ENCODE peak calls at places on chromosomes 5 and 9, in eight cellular contexts. One of them, this sample, is unnamed.

GRCh38 chr5:169158764-169159163 is 142.2 kb downstream of the SLIT3 start:
- DNase-seq in heart left ventricle: no peak
- DNase-seq in fibroblast of lung: no peak
- DNase-seq in right lobe of liver: no peak
- DNase-seq in AG04450: no peak
- DNase-seq in tibial nerve: no peak
- DNase-seq in kidney: no peak
- DNase-seq in Peyer's patch: no peak
- DNase-seq in this sample: no peak

GRCh38 chr5:56910123-56910951 is 941 bp downstream of the SETD9 start:
- DNase-seq in heart left ventricle: no peak
- DNase-seq in fibroblast of lung: peak; percentile 45
- DNase-seq in right lobe of liver: peak; percentile 59
- DNase-seq in AG04450: peak; percentile 34
- DNase-seq in tibial nerve: no peak
- DNase-seq in kidney: peak; percentile 82
- DNase-seq in Peyer's patch: peak; percentile 70
- DNase-seq in this sample: no peak

GRCh38 chr5:24633705-24634325 is 11.0 kb downstream of the CDH10 start:
- DNase-seq in heart left ventricle: no peak
- DNase-seq in fibroblast of lung: peak; percentile 26
- DNase-seq in right lobe of liver: no peak
- DNase-seq in AG04450: no peak
- DNase-seq in tibial nerve: no peak
- DNase-seq in kidney: no peak
- DNase-seq in Peyer's patch: no peak
- DNase-seq in this sample: no peak

GRCh38 chr5:76610196-76610595 is 13.0 kb downstream of the F2RL2 start:
- DNase-seq in heart left ventricle: no peak
- DNase-seq in fibroblast of lung: peak; percentile 36
- DNase-seq in right lobe of liver: no peak
- DNase-seq in AG04450: no peak
- DNase-seq in tibial nerve: no peak
- DNase-seq in kidney: no peak
- DNase-seq in Peyer's patch: no peak
- DNase-seq in this sample: no peak

GRCh38 chr5:132001647-132002561 is 9.6 kb downstream of the ACSL6 start:
- DNase-seq in heart left ventricle: no peak
- DNase-seq in fibroblast of lung: peak; percentile 51
- DNase-seq in right lobe of liver: no peak
- DNase-seq in AG04450: no peak
- DNase-seq in tibial nerve: no peak
- DNase-seq in kidney: peak; percentile 29
- DNase-seq in Peyer's patch: no peak
- DNase-seq in this sample: no peak

GRCh38 chr9:89022902-89023301 is 31.6 kb downstream of the S1PR3 start:
- DNase-seq in heart left ventricle: peak; percentile 40
- DNase-seq in fibroblast of lung: peak; percentile 79
- DNase-seq in right lobe of liver: no peak
- DNase-seq in AG04450: no peak
- DNase-seq in tibial nerve: no peak
- DNase-seq in kidney: peak; percentile 91
- DNase-seq in Peyer's patch: no peak
- DNase-seq in this sample: no peak

GRCh38 chr9:105881654-105882349 is 187.5 kb downstream of the TMEM38B start:
- DNase-seq in heart left ventricle: no peak
- DNase-seq in fibroblast of lung: peak; percentile 34
- DNase-seq in right lobe of liver: no peak
- DNase-seq in AG04450: peak; percentile 10
- DNase-seq in tibial nerve: peak; percentile 53
- DNase-seq in kidney: no peak
- DNase-seq in Peyer's patch: peak; percentile 84
- DNase-seq in this sample: no peak

GRCh38 chr5:29089591-29090141 is 2051.3 kb upstream of the CDH9 start:
- DNase-seq in heart left ventricle: no peak
- DNase-seq in fibroblast of lung: no peak
- DNase-seq in right lobe of liver: no peak
- DNase-seq in AG04450: no peak
- DNase-seq in tibial nerve: no peak
- DNase-seq in kidney: no peak
- DNase-seq in Peyer's patch: no peak
- DNase-seq in this sample: no peak

GRCh38 chr9:91963711-91964240 is 13.7 kb upstream of the ROR2 start:
- DNase-seq in heart left ventricle: no peak
- DNase-seq in fibroblast of lung: no peak
- DNase-seq in right lobe of liver: no peak
- DNase-seq in AG04450: no peak
- DNase-seq in tibial nerve: no peak
- DNase-seq in kidney: no peak
- DNase-seq in Peyer's patch: no peak
- DNase-seq in this sample: no peak

GRCh38 chr5:150587016-150587415 is 53.4 kb upstream of the SYNPO start:
- DNase-seq in heart left ventricle: no peak
- DNase-seq in fibroblast of lung: no peak
- DNase-seq in right lobe of liver: no peak
- DNase-seq in AG04450: no peak
- DNase-seq in tibial nerve: no peak
- DNase-seq in kidney: no peak
- DNase-seq in Peyer's patch: no peak
- DNase-seq in this sample: no peak

GRCh38 chr9:114386886-114387677 is 700 bp downstream of the AKNA start:
- DNase-seq in heart left ventricle: peak; percentile 40
- DNase-seq in fibroblast of lung: peak; percentile 12
- DNase-seq in right lobe of liver: peak; percentile 73
- DNase-seq in AG04450: no peak
- DNase-seq in tibial nerve: no peak
- DNase-seq in kidney: peak; percentile 84
- DNase-seq in Peyer's patch: peak; percentile 82
- DNase-seq in this sample: no peak

GRCh38 chr9:136024286-136024685 is 63.1 kb upstream of the UBAC1 start:
- DNase-seq in heart left ventricle: no peak
- DNase-seq in fibroblast of lung: no peak
- DNase-seq in right lobe of liver: no peak
- DNase-seq in AG04450: no peak
- DNase-seq in tibial nerve: no peak
- DNase-seq in kidney: no peak
- DNase-seq in Peyer's patch: no peak
- DNase-seq in this sample: no peak
- H3K4me3 ChIP-seq in heart left ventricle: no peak overlapping the region
- H3K4me3 ChIP-seq in fibroblast of lung: no peak overlapping the region
- H3K4me3 ChIP-seq in right lobe of liver: no peak overlapping the region
- H3K4me3 ChIP-seq in AG04450: no peak overlapping the region
- H3K4me3 ChIP-seq in tibial nerve: no peak overlapping the region
- H3K4me3 ChIP-seq in kidney: no peak overlapping the region
- H3K4me3 ChIP-seq in Peyer's patch: no peak overlapping the region
- H3K4me3 ChIP-seq in this sample: no peak overlapping the region

GRCh38 chr9:129932303-129933151 is 97.3 kb downstream of the USP20 start:
- DNase-seq in heart left ventricle: no peak
- DNase-seq in fibroblast of lung: peak; percentile 68
- DNase-seq in right lobe of liver: no peak
- DNase-seq in AG04450: no peak
- DNase-seq in tibial nerve: no peak
- DNase-seq in kidney: no peak
- DNase-seq in Peyer's patch: no peak
- DNase-seq in this sample: no peak

GRCh38 chr9:129930743-129931142 is 95.5 kb downstream of the USP20 start:
- DNase-seq in heart left ventricle: no peak
- DNase-seq in fibroblast of lung: no peak
- DNase-seq in right lobe of liver: no peak
- DNase-seq in AG04450: no peak
- DNase-seq in tibial nerve: no peak
- DNase-seq in kidney: no peak
- DNase-seq in Peyer's patch: no peak
- DNase-seq in this sample: no peak

GRCh38 chr9:129936222-129936621 is 101.0 kb downstream of the USP20 start:
- DNase-seq in heart left ventricle: no peak
- DNase-seq in fibroblast of lung: no peak
- DNase-seq in right lobe of liver: peak; percentile 76
- DNase-seq in AG04450: no peak
- DNase-seq in tibial nerve: no peak
- DNase-seq in kidney: no peak
- DNase-seq in Peyer's patch: no peak
- DNase-seq in this sample: no peak

GRCh38 chr9:129933709-129934586 is 98.7 kb downstream of the USP20 start:
- DNase-seq in heart left ventricle: no peak
- DNase-seq in fibroblast of lung: peak; percentile 37
- DNase-seq in right lobe of liver: no peak
- DNase-seq in AG04450: no peak
- DNase-seq in tibial nerve: no peak
- DNase-seq in kidney: no peak
- DNase-seq in Peyer's patch: no peak
- DNase-seq in this sample: no peak

GRCh38 chr9:129933215-129933614 is 98.0 kb downstream of the USP20 start:
- DNase-seq in heart left ventricle: no peak
- DNase-seq in fibroblast of lung: no peak
- DNase-seq in right lobe of liver: no peak
- DNase-seq in AG04450: no peak
- DNase-seq in tibial nerve: no peak
- DNase-seq in kidney: no peak
- DNase-seq in Peyer's patch: no peak
- DNase-seq in this sample: no peak
- H3K27ac ChIP-seq in heart left ventricle: no peak overlapping the region
- H3K27ac ChIP-seq in fibroblast of lung: peak overlapping the region; percentile 5
- H3K27ac ChIP-seq in right lobe of liver: no peak overlapping the region
- H3K27ac ChIP-seq in AG04450: no peak overlapping the region
- H3K27ac ChIP-seq in tibial nerve: no peak overlapping the region
- H3K27ac ChIP-seq in kidney: peak overlapping the region; percentile 7
- H3K27ac ChIP-seq in Peyer's patch: peak overlapping the region; percentile 40
- H3K27ac ChIP-seq in this sample: peak overlapping the region; percentile 84

GRCh38 chr5:42808888-42809611 is 2.6 kb downstream of the SELENOP start:
- DNase-seq in heart left ventricle: no peak
- DNase-seq in fibroblast of lung: no peak
- DNase-seq in right lobe of liver: no peak
- DNase-seq in AG04450: no peak
- DNase-seq in tibial nerve: no peak
- DNase-seq in kidney: no peak
- DNase-seq in Peyer's patch: no peak
- DNase-seq in this sample: no peak
- H3K4me3 ChIP-seq in heart left ventricle: peak overlapping the region; percentile 57
- H3K4me3 ChIP-seq in fibroblast of lung: no peak overlapping the region
- H3K4me3 ChIP-seq in right lobe of liver: peak overlapping the region; percentile 72
- H3K4me3 ChIP-seq in AG04450: no peak overlapping the region
- H3K4me3 ChIP-seq in tibial nerve: no peak overlapping the region
- H3K4me3 ChIP-seq in kidney: peak overlapping the region; percentile 97
- H3K4me3 ChIP-seq in Peyer's patch: no peak overlapping the region
- H3K4me3 ChIP-seq in this sample: peak overlapping the region; percentile 66

DNA sequence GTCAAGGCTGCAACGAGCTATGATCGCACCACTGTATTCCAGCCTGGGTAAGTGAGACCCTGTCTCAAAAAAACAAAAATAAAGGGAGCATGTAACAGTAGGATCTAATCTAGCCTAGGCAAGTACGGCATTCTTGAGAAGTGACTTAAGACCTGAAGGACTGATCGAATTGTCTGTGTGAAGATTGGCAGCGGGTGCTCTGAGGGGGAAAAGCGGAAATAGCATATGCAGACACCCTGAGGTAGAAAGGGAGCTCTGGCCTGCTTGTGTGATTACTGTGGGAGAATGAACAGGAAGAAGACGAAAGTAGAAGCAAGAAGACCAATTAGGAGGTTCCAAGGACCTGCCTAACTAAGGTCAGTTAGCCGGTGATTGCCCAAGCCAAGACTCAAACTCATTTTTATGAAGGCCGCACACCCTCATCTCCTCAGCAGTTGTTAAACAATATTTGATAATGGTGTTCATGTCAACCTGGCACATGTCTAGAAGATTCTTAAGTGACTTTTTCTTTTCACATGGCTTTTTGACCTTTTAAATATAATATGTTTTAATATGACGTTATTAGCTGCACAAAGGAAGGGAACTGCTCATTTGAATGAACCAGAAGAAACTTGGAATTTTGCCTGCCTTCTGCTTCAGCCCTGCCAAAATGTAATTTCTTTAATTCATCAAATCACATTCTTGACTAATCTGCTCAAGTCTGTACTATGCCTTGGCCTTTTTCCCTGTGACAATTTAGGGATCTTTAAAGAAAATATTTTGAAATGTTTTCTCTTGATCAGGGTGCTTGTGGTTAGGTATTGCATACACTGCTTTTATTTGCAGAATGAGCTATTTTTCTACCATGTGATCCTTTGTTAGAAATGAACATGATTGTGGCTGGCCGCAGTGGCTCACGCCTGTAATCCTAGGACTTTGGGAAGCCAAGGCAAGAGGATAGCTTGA is 289.2 kb upstream of the DMRT1 start:
- DNase-seq in heart left ventricle: no peak
- DNase-seq in fibroblast of lung: peak; percentile 84
- DNase-seq in right lobe of liver: no peak
- DNase-seq in AG04450: no peak
- DNase-seq in tibial nerve: no peak
- DNase-seq in kidney: no peak
- DNase-seq in Peyer's patch: no peak
- DNase-seq in this sample: no peak
- H3K27ac ChIP-seq in heart left ventricle: no peak overlapping the region
- H3K27ac ChIP-seq in fibroblast of lung: no peak overlapping the region
- H3K27ac ChIP-seq in right lobe of liver: no peak overlapping the region
- H3K27ac ChIP-seq in AG04450: no peak overlapping the region
- H3K27ac ChIP-seq in tibial nerve: no peak overlapping the region
- H3K27ac ChIP-seq in kidney: no peak overlapping the region
- H3K27ac ChIP-seq in Peyer's patch: no peak overlapping the region
- H3K27ac ChIP-seq in this sample: no peak overlapping the region

GRCh38 chr9:34121996-34122395 is 4.5 kb downstream of the DCAF12 start:
- DNase-seq in heart left ventricle: no peak
- DNase-seq in fibroblast of lung: no peak
- DNase-seq in right lobe of liver: no peak
- DNase-seq in AG04450: no peak
- DNase-seq in tibial nerve: no peak
- DNase-seq in kidney: no peak
- DNase-seq in Peyer's patch: no peak
- DNase-seq in this sample: no peak

GRCh38 chr9:34123682-34124081 is 2.8 kb downstream of the DCAF12 start:
- DNase-seq in heart left ventricle: peak; percentile 30
- DNase-seq in fibroblast of lung: no peak
- DNase-seq in right lobe of liver: no peak
- DNase-seq in AG04450: no peak
- DNase-seq in tibial nerve: no peak
- DNase-seq in kidney: no peak
- DNase-seq in Peyer's patch: peak; percentile 73
- DNase-seq in this sample: no peak

GRCh38 chr9:34125681-34126206 is 754 bp downstream of the DCAF12 start:
- DNase-seq in heart left ventricle: no peak
- DNase-seq in fibroblast of lung: peak; percentile 46
- DNase-seq in right lobe of liver: no peak
- DNase-seq in AG04450: no peak
- DNase-seq in tibial nerve: no peak
- DNase-seq in kidney: no peak
- DNase-seq in Peyer's patch: no peak
- DNase-seq in this sample: no peak

GRCh38 chr9:34124923-34125322 is 1.6 kb downstream of the DCAF12 start:
- DNase-seq in heart left ventricle: no peak
- DNase-seq in fibroblast of lung: no peak
- DNase-seq in right lobe of liver: no peak
- DNase-seq in AG04450: no peak
- DNase-seq in tibial nerve: no peak
- DNase-seq in kidney: no peak
- DNase-seq in Peyer's patch: no peak
- DNase-seq in this sample: no peak

GRCh38 chr9:34124103-34124502 is 2.4 kb downstream of the DCAF12 start:
- DNase-seq in heart left ventricle: no peak
- DNase-seq in fibroblast of lung: no peak
- DNase-seq in right lobe of liver: no peak
- DNase-seq in AG04450: no peak
- DNase-seq in tibial nerve: no peak
- DNase-seq in kidney: no peak
- DNase-seq in Peyer's patch: no peak
- DNase-seq in this sample: no peak
- H3K4me3 ChIP-seq in heart left ventricle: peak overlapping the region; percentile 94
- H3K4me3 ChIP-seq in fibroblast of lung: no peak overlapping the region
- H3K4me3 ChIP-seq in right lobe of liver: no peak overlapping the region
- H3K4me3 ChIP-seq in AG04450: no peak overlapping the region
- H3K4me3 ChIP-seq in tibial nerve: no peak overlapping the region
- H3K4me3 ChIP-seq in kidney: no peak overlapping the region
- H3K4me3 ChIP-seq in Peyer's patch: no peak overlapping the region
- H3K4me3 ChIP-seq in this sample: peak overlapping the region; percentile 86